ENCODE peak calls at places on chromosomes 1 and 21, in four cellular contexts. R is mesendoderm, I is H9, X is H1. E is an unnamed sample.

GRCh38 chr1:166947398-166948043 is 27.8 kb downstream of the ILDR2 start:
- DNase-seq in R (peak; percentile 64), I (peak; percentile 58), X (peak; percentile 65), E (peak; percentile 28)

GRCh38 chr1:153903841-153904455 is 18.8 kb downstream of the GATAD2B start:
- DNase-seq in R (no peak), I (no peak), X (no peak), E (no peak)

GRCh38 chr1:98103617-98104284 is 182.9 kb upstream of the DPYD start:
- DNase-seq in R (peak; percentile 41), I (no peak), X (no peak), E (peak; percentile 43)

GRCh38 chr21:26782349-26782748 is 62.9 kb downstream of the ADAMTS1 start:
- DNase-seq in R (no peak), I (no peak), X (no peak), E (no peak)

GRCh38 chr1:185786524-185786923 is 52.3 kb downstream of the HMCN1 start:
- DNase-seq in R (no peak), I (no peak), X (no peak), E (peak; percentile 38)

GRCh38 chr1:109627692-109628399 is 8.2 kb downstream of the AMPD2 start:
- DNase-seq in R (no peak), I (no peak), X (peak; percentile 22), E (no peak)

GRCh38 chr21:44071359-44072104 is 35.7 kb upstream of the PWP2 start:
- DNase-seq in R (peak; percentile 77), I (no peak), X (no peak), E (no peak)

GRCh38 chr1:229624906-229625871 is 733 bp downstream of the TAF5L start:
- DNase-seq in R (peak; percentile 65), I (peak; percentile 49), X (peak; percentile 66), E (peak; percentile 58)

GRCh38 chr1:233107130-233107529 is 156.7 kb downstream of the NTPCR start:
- DNase-seq in R (no peak), I (no peak), X (no peak), E (no peak)

DNA sequence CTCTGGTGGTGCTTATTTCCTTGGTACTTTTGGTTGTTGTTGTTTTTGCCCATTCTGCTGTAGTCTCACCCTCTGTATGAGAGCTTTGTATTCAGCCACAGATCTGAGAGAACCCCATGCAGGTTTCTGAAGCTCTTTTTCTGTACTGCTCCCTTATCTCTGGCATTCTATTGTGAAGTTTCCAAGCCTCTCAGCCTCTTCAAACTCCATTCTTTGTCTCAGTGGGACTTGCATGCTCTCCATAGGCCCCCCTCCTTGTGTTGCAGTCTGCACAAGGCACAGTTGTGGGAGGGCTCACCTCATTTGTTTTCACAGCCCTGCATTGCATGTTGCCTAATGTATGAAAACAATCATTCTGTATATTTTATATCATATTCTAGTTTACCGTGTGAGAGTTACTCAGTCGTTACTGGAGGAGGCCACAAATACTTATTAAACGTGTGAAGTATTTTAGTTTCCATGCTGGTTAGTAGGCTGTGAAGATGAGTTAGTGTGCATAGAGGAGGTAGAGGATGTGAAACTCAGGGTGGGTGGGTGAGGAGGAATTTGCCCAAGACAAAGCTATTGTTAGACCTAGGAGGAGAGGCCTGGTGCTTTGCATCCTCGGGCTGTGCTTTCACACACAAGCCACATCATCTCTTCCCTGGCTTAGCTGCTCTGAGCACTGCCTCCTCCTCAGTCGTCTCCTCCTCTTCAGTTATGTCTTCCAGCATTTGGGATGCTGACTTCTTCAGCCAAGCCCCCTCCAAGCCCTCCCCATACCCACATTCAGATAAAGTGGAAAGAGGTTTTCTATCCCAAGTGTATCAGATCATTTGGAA is 7.8 kb upstream of the CHI3L2 start:
- DNase-seq in R (peak; percentile 94), I (no peak), X (no peak), E (no peak)
- H3K56ac ChIP-seq in R (peak overlapping the region; percentile 78), I (no peak overlapping the region), X (no peak overlapping the region), E (no peak overlapping the region)

GRCh38 chr1:74380252-74380651 is 132.2 kb downstream of the LRRC53 start:
- DNase-seq in R (no peak), I (no peak), X (no peak), E (no peak)
- H3K56ac ChIP-seq in R (no peak overlapping the region), I (no peak overlapping the region), X (no peak overlapping the region), E (no peak overlapping the region)

GRCh38 chr1:69201716-69202115 is 366.0 kb upstream of the LRRC7 start:
- DNase-seq in R (no peak), I (no peak), X (no peak), E (no peak)
- H3K56ac ChIP-seq in R (no peak overlapping the region), I (no peak overlapping the region), X (no peak overlapping the region), E (no peak overlapping the region)

DNA sequence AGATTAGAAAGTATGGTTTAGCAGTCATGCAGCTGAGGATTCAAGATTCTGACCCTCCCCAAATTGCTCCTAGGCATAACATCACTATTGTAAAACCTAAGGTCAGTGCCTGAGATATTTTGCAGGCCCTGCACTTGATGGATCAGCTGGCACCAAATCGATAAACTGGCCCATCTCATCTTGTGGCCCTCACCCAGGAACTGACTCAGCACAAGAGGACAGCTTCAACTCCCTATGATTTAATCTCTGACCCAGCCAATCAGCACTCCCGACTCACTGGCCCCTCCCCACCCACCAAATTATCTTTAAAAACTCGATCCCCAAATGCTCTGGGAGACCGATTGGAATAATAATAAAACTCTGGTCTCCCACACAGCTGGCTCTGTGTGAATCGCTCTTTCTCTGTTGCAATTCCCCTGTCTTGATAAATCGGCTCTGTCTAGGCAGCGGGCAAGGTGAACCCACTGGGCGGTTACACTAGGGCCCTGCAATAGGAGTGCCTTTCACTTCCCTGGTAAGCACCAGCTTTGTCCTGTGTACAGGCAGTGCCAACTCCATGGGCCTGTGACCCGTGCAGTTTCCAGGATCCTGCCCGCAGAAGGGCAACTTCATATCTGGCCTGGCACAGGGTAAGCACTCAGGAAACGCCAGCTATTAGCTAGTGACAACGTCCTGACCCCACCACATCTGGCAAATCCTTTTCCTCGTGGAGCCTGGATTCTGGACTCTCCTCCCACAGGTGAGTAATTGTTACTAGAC is 28.7 kb upstream of the SLC2A5 start:
- DNase-seq in R (no peak), I (no peak), X (no peak), E (no peak)
- H3K56ac ChIP-seq in R (no peak overlapping the region), I (no peak overlapping the region), X (no peak overlapping the region), E (no peak overlapping the region)

GRCh38 chr1:27593341-27594326 is 10.3 kb downstream of the AHDC1 start:
- DNase-seq in R (no peak), I (no peak), X (peak; percentile 64), E (no peak)
- H3K56ac ChIP-seq in R (peak overlapping the region; percentile 79), I (no peak overlapping the region), X (no peak overlapping the region), E (no peak overlapping the region)

GRCh38 chr1:242477944-242478343 is 46.6 kb downstream of the PLD5 start:
- DNase-seq in R (no peak), I (no peak), X (no peak), E (no peak)
- H3K56ac ChIP-seq in R (no peak overlapping the region), I (no peak overlapping the region), X (no peak overlapping the region), E (no peak overlapping the region)

E was measured in IMR-90.